ENCODE peak calls at places on chromosomes 16 and 17, in five cellular contexts. Q is upper lobe of right lung; M is activated naive CD8-positive, alpha-beta T cell treated with anti-CD3 and anti-CD28 coated beads for 36 hours; N is AG04450; B is OCI-M1. C is an unnamed sample.

GRCh38 chr17:59427996-59428395 is 96.5 kb downstream of the YPEL2 start:
- DNase-seq in Q (no peak), B (no peak), M (no peak), N (no peak), C (no peak)

GRCh38 chr17:5864910-5865657 is 205.1 kb upstream of the WSCD1 start:
- DNase-seq in M (no peak), Q (no peak), N (no peak), B (no peak), C (no peak)

GRCh38 chr17:68344701-68345136 is 53.4 kb downstream of the ARSG start:
- DNase-seq in Q (no peak), B (no peak), N (no peak), M (peak), C (no peak)

GRCh38 chr16:78639775-78640174 is 540.3 kb downstream of the WWOX start:
- DNase-seq in M (peak), B (no peak), Q (no peak), N (no peak), C (no peak)

GRCh38 chr16:57258226-57258909 is 13.3 kb downstream of the ARL2BP start:
- DNase-seq in B (no peak), M (no peak), Q (peak), N (no peak), C (peak)

GRCh38 chr17:38415250-38416194 is 12.7 kb upstream of the ARHGAP23 start:
- DNase-seq in M (peak), Q (peak), B (peak), N (peak), C (peak)

GRCh38 chr16:30117768-30118167 is 4.4 kb upstream of the GDPD3 start:
- DNase-seq in Q (no peak), M (no peak), B (no peak), N (no peak), C (no peak)

GRCh38 chr17:81389585-81389984 is 5.7 kb upstream of the BAHCC1 start:
- DNase-seq in N (no peak), M (no peak), B (no peak), Q (no peak), C (no peak)

GRCh38 chr17:30600830-30601494 is 123.8 kb downstream of the GOSR1 start:
- DNase-seq in M (peak), B (peak), N (no peak), Q (peak), C (no peak)

GRCh38 chr16:12869681-12870427 is 31.5 kb upstream of the SHISA9 start:
- DNase-seq in Q (no peak), M (no peak), N (no peak), B (no peak), C (no peak)

GRCh38 chr16:49977427-49977826 is 47.6 kb upstream of the CNEP1R1 start:
- DNase-seq in N (no peak), M (no peak), Q (no peak), B (no peak), C (no peak)

GRCh38 chr17:74454197-74455024 is 12.0 kb upstream of the CD300A start:
- DNase-seq in M (peak), B (no peak), N (peak), Q (peak), C (peak)

GRCh38 chr16:85436636-85437160 is 176.4 kb upstream of the GSE1 start:
- DNase-seq in Q (no peak), B (peak), N (no peak), M (no peak), C (no peak)

GRCh38 chr16:67181346-67181745 is 2.4 kb downstream of the MATCAP1 start:
- DNase-seq in N (peak), B (no peak), Q (no peak), M (no peak), C (no peak)

C was measured in lower lobe of right lung.